ENCODE peak calls at places on chromosome 9, in six cellular contexts. One of them, this sample, is unnamed.

GRCh38 chr9:134740071-134740470 is 98.5 kb downstream of the COL5A1 start:
- DNase-seq in SK-N-SH: no peak
- DNase-seq in spleen: no peak
- DNase-seq in HCT116: no peak
- DNase-seq in suprapubic skin: no peak
- DNase-seq in transverse colon: no peak
- DNase-seq in this sample: no peak

GRCh38 chr9:135887021-135887507 is 20.3 kb downstream of the CAMSAP1 start:
- DNase-seq in transverse colon: no peak
- DNase-seq in suprapubic skin: peak
- DNase-seq in HCT116: no peak
- DNase-seq in SK-N-SH: no peak
- DNase-seq in spleen: no peak
- DNase-seq in this sample: no peak

GRCh38 chr9:17900604-17901003 is 321.7 kb downstream of the SH3GL2 start:
- DNase-seq in transverse colon: no peak
- DNase-seq in HCT116: no peak
- DNase-seq in spleen: no peak
- DNase-seq in suprapubic skin: no peak
- DNase-seq in SK-N-SH: no peak
- DNase-seq in this sample: no peak

GRCh38 chr9:26723486-26723885 is 169.1 kb downstream of the CAAP1 start:
- DNase-seq in transverse colon: peak
- DNase-seq in spleen: no peak
- DNase-seq in SK-N-SH: no peak
- DNase-seq in HCT116: peak
- DNase-seq in suprapubic skin: no peak
- DNase-seq in this sample: no peak

GRCh38 chr9:90544488-90544887 is 98.1 kb downstream of the DIRAS2 start:
- DNase-seq in HCT116: no peak
- DNase-seq in SK-N-SH: no peak
- DNase-seq in transverse colon: no peak
- DNase-seq in suprapubic skin: no peak
- DNase-seq in spleen: no peak
- DNase-seq in this sample: no peak

GRCh38 chr9:115373000-115373709 is 255.2 kb upstream of the TNC start:
- DNase-seq in transverse colon: no peak
- DNase-seq in HCT116: peak
- DNase-seq in SK-N-SH: no peak
- DNase-seq in spleen: no peak
- DNase-seq in suprapubic skin: no peak
- DNase-seq in this sample: no peak

GRCh38 chr9:27203783-27204182 is 93.2 kb downstream of the EQTN start:
- DNase-seq in suprapubic skin: no peak
- DNase-seq in transverse colon: no peak
- DNase-seq in SK-N-SH: no peak
- DNase-seq in spleen: no peak
- DNase-seq in HCT116: no peak
- DNase-seq in this sample: no peak

GRCh38 chr9:121883281-121884056 is 209.6 kb downstream of the TTLL11 start:
- DNase-seq in spleen: no peak
- DNase-seq in suprapubic skin: peak
- DNase-seq in SK-N-SH: no peak
- DNase-seq in HCT116: no peak
- DNase-seq in transverse colon: no peak
- DNase-seq in this sample: no peak

GRCh38 chr9:107739601-107740082 is 250.1 kb upstream of the KLF4 start:
- DNase-seq in SK-N-SH: no peak
- DNase-seq in transverse colon: no peak
- DNase-seq in suprapubic skin: peak
- DNase-seq in HCT116: no peak
- DNase-seq in spleen: no peak
- DNase-seq in this sample: no peak

GRCh38 chr9:122040573-122041242 is 52.4 kb downstream of the TTLL11 start:
- DNase-seq in HCT116: no peak
- DNase-seq in transverse colon: no peak
- DNase-seq in spleen: no peak
- DNase-seq in SK-N-SH: no peak
- DNase-seq in suprapubic skin: no peak
- DNase-seq in this sample: no peak

GRCh38 chr9:133850161-133850560 is 112.0 kb upstream of the SARDH start:
- DNase-seq in spleen: no peak
- DNase-seq in HCT116: no peak
- DNase-seq in transverse colon: no peak
- DNase-seq in SK-N-SH: no peak
- DNase-seq in suprapubic skin: no peak
- DNase-seq in this sample: no peak

GRCh38 chr9:19431361-19432171 is 22.8 kb downstream of the ACER2 start:
- DNase-seq in SK-N-SH: no peak
- DNase-seq in transverse colon: no peak
- DNase-seq in HCT116: no peak
- DNase-seq in spleen: no peak
- DNase-seq in suprapubic skin: no peak
- DNase-seq in this sample: no peak

GRCh38 chr9:127837346-127837745 is 17.1 kb downstream of the ENG start:
- DNase-seq in spleen: no peak
- DNase-seq in HCT116: no peak
- DNase-seq in transverse colon: no peak
- DNase-seq in SK-N-SH: no peak
- DNase-seq in suprapubic skin: peak
- DNase-seq in this sample: no peak

GRCh38 chr9:92501671-92502393 is 19.5 kb upstream of the ASPN start:
- DNase-seq in HCT116: peak
- DNase-seq in SK-N-SH: peak
- DNase-seq in transverse colon: peak
- DNase-seq in suprapubic skin: no peak
- DNase-seq in spleen: no peak
- DNase-seq in this sample: no peak

GRCh38 chr9:125784286-125785049 is 37.3 kb downstream of the PBX3 start:
- DNase-seq in SK-N-SH: no peak
- DNase-seq in transverse colon: no peak
- DNase-seq in spleen: no peak
- DNase-seq in HCT116: no peak
- DNase-seq in suprapubic skin: no peak
- DNase-seq in this sample: no peak

GRCh38 chr9:87615547-87616148 is 110.3 kb upstream of the CTSL start:
- DNase-seq in SK-N-SH: no peak
- DNase-seq in spleen: no peak
- DNase-seq in suprapubic skin: no peak
- DNase-seq in transverse colon: no peak
- DNase-seq in HCT116: no peak
- DNase-seq in this sample: no peak

GRCh38 chr9:90825586-90825985 is 24.0 kb downstream of the SYK start:
- DNase-seq in spleen: no peak
- DNase-seq in suprapubic skin: no peak
- DNase-seq in HCT116: no peak
- DNase-seq in transverse colon: no peak
- DNase-seq in SK-N-SH: no peak
- DNase-seq in this sample: no peak

GRCh38 chr9:136282272-136282861 is 21.5 kb downstream of the CCDC187 start:
- DNase-seq in HCT116: no peak
- DNase-seq in spleen: no peak
- DNase-seq in suprapubic skin: no peak
- DNase-seq in SK-N-SH: no peak
- DNase-seq in transverse colon: peak
- DNase-seq in this sample: no peak

GRCh38 chr9:113186241-113186755 is 34.8 kb downstream of the FKBP15 start:
- DNase-seq in suprapubic skin: no peak
- DNase-seq in SK-N-SH: no peak
- DNase-seq in spleen: no peak
- DNase-seq in transverse colon: no peak
- DNase-seq in HCT116: no peak
- DNase-seq in this sample: no peak
- H3K4me3 ChIP-seq in suprapubic skin: no peak
- H3K4me3 ChIP-seq in SK-N-SH: no peak
- H3K4me3 ChIP-seq in spleen: no peak
- H3K4me3 ChIP-seq in transverse colon: no peak
- H3K4me3 ChIP-seq in HCT116: no peak
- H3K4me3 ChIP-seq in this sample: no peak

GRCh38 chr9:131704988-131705387 is 34.9 kb downstream of the RAPGEF1 start:
- DNase-seq in transverse colon: no peak
- DNase-seq in SK-N-SH: no peak
- DNase-seq in spleen: no peak
- DNase-seq in suprapubic skin: no peak
- DNase-seq in HCT116: no peak
- DNase-seq in this sample: no peak
- H3K27ac ChIP-seq in transverse colon: peak
- H3K27ac ChIP-seq in SK-N-SH: no peak
- H3K27ac ChIP-seq in spleen: peak
- H3K27ac ChIP-seq in suprapubic skin: no peak
- H3K27ac ChIP-seq in HCT116: no peak
- H3K27ac ChIP-seq in this sample: peak

GRCh38 chr9:34343090-34343489 is 13.7 kb downstream of the NUDT2 start:
- DNase-seq in HCT116: no peak
- DNase-seq in spleen: no peak
- DNase-seq in transverse colon: peak
- DNase-seq in SK-N-SH: no peak
- DNase-seq in suprapubic skin: no peak
- DNase-seq in this sample: no peak

GRCh38 chr9:34347800-34348158 is 18.4 kb downstream of the NUDT2 start:
- DNase-seq in HCT116: no peak
- DNase-seq in SK-N-SH: no peak
- DNase-seq in suprapubic skin: no peak
- DNase-seq in transverse colon: no peak
- DNase-seq in spleen: no peak
- DNase-seq in this sample: no peak

GRCh38 chr9:34346873-34347799 is 17.8 kb downstream of the NUDT2 start:
- DNase-seq in spleen: no peak
- DNase-seq in SK-N-SH: no peak
- DNase-seq in HCT116: no peak
- DNase-seq in transverse colon: no peak
- DNase-seq in suprapubic skin: no peak
- DNase-seq in this sample: no peak

GRCh38 chr9:34341659-34342266 is 12.4 kb downstream of the NUDT2 start:
- DNase-seq in HCT116: no peak
- DNase-seq in transverse colon: no peak
- DNase-seq in SK-N-SH: no peak
- DNase-seq in spleen: no peak
- DNase-seq in suprapubic skin: no peak
- DNase-seq in this sample: no peak

DNA sequence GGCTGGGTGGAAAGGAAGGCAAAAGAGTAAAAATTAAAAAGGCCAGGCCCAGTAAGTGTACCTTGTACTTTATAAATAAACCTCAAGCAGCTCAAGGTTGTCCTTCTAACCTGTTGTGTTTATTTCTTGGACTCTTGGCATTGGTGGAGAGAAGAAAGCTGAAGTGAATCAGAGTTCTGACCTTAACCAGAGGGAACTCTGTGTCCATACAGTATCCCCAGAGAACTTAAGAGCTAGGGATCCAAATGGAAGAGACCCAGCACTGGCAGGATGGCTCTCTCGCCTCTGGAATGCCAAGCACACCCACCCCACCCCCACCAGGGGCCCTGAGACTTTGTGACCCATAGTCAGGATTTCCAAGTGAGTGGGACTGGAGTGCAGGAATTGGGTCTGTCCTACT is 14.2 kb downstream of the NUDT2 start:
- DNase-seq in spleen: no peak
- DNase-seq in transverse colon: no peak
- DNase-seq in suprapubic skin: no peak
- DNase-seq in HCT116: no peak
- DNase-seq in SK-N-SH: no peak
- DNase-seq in this sample: no peak
- TF ChIP-seq POLR2AphosphoS5 in spleen: no peak
- TF ChIP-seq POLR2AphosphoS5 in transverse colon: no peak
- TF ChIP-seq POLR2AphosphoS5 in suprapubic skin: no peak
- TF ChIP-seq POLR2AphosphoS5 in HCT116: no peak
- TF ChIP-seq POLR2AphosphoS5 in SK-N-SH: no peak
- TF ChIP-seq POLR2AphosphoS5 in this sample: no peak

DNA sequence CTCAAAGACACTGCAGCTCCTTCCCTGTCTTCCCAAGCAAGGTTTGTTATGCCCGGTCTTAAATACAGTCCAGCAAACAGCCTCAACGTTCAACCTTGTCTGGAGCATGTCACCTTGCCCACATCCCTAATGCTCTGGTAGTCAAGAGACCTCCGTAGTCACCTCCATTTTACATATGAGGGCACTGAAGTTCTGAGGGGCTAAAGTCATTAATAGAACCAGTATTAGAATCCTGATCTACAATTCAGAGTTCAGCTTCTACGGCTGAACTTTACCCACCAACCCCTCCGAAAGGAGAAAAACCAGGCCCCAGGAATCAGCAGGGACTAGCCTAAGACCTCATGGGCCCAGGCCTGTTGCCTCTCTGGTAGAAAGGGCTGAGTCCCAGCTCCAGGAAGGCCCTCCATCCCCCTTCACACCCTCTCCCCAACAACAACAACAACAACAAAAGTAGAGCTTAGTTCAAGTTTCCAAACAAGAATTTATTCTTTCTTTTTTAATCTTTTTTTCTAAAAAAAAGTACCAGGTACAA is 795 bp upstream of the STOML2 start:
- DNase-seq in SK-N-SH: no peak
- DNase-seq in suprapubic skin: no peak
- DNase-seq in spleen: no peak
- DNase-seq in HCT116: no peak
- DNase-seq in transverse colon: no peak
- DNase-seq in this sample: no peak
- H3K4me3 ChIP-seq in SK-N-SH: no peak
- H3K4me3 ChIP-seq in suprapubic skin: peak
- H3K4me3 ChIP-seq in spleen: peak
- H3K4me3 ChIP-seq in HCT116: peak
- H3K4me3 ChIP-seq in transverse colon: peak
- H3K4me3 ChIP-seq in this sample: peak

GRCh38 chr9:2701070-2701469 is 16.2 kb upstream of the KCNV2 start:
- DNase-seq in HCT116: no peak
- DNase-seq in spleen: no peak
- DNase-seq in suprapubic skin: no peak
- DNase-seq in SK-N-SH: no peak
- DNase-seq in transverse colon: no peak
- DNase-seq in this sample: no peak

GRCh38 chr9:2709645-2710101 is 7.6 kb upstream of the KCNV2 start:
- DNase-seq in SK-N-SH: peak
- DNase-seq in spleen: no peak
- DNase-seq in transverse colon: no peak
- DNase-seq in HCT116: no peak
- DNase-seq in suprapubic skin: no peak
- DNase-seq in this sample: no peak

GRCh38 chr9:2700398-2700797 is 16.9 kb upstream of the KCNV2 start:
- DNase-seq in HCT116: no peak
- DNase-seq in spleen: no peak
- DNase-seq in SK-N-SH: no peak
- DNase-seq in transverse colon: no peak
- DNase-seq in suprapubic skin: no peak
- DNase-seq in this sample: no peak

GRCh38 chr9:2704504-2704903 is 12.8 kb upstream of the KCNV2 start:
- DNase-seq in SK-N-SH: no peak
- DNase-seq in transverse colon: no peak
- DNase-seq in HCT116: no peak
- DNase-seq in spleen: no peak
- DNase-seq in suprapubic skin: no peak
- DNase-seq in this sample: no peak
- H3K27ac ChIP-seq in SK-N-SH: no peak
- H3K27ac ChIP-seq in transverse colon: no peak
- H3K27ac ChIP-seq in HCT116: no peak
- H3K27ac ChIP-seq in spleen: no peak
- H3K27ac ChIP-seq in suprapubic skin: no peak
- H3K27ac ChIP-seq in this sample: no peak

GRCh38 chr9:76020654-76021053 is 130.2 kb downstream of the PCSK5 start:
- DNase-seq in spleen: no peak
- DNase-seq in HCT116: no peak
- DNase-seq in transverse colon: no peak
- DNase-seq in suprapubic skin: no peak
- DNase-seq in SK-N-SH: no peak
- DNase-seq in this sample: no peak
- TF ChIP-seq POLR2AphosphoS5 in spleen: no peak
- TF ChIP-seq POLR2AphosphoS5 in HCT116: no peak
- TF ChIP-seq POLR2AphosphoS5 in transverse colon: no peak
- TF ChIP-seq POLR2AphosphoS5 in suprapubic skin: no peak
- TF ChIP-seq POLR2AphosphoS5 in SK-N-SH: no peak
- TF ChIP-seq POLR2AphosphoS5 in this sample: no peak

GRCh38 chr9:40913928-40914673 is 214.4 kb downstream of the FOXD4L6 start:
- DNase-seq in SK-N-SH: no peak
- DNase-seq in suprapubic skin: no peak
- DNase-seq in HCT116: no peak
- DNase-seq in spleen: no peak
- DNase-seq in transverse colon: no peak
- DNase-seq in this sample: no peak
- H3K4me3 ChIP-seq in SK-N-SH: no peak
- H3K4me3 ChIP-seq in suprapubic skin: no peak
- H3K4me3 ChIP-seq in HCT116: no peak
- H3K4me3 ChIP-seq in spleen: no peak
- H3K4me3 ChIP-seq in transverse colon: no peak
- H3K4me3 ChIP-seq in this sample: no peak